ENCODE peak calls at places on chromosomes 16 and 17, in five cellular contexts. One of them, this sample, is unnamed.

GRCh38 chr16:76194621-76195015 is 82.6 kb upstream of the CNTNAP4 start:
- DNase-seq in adrenal gland: peak; percentile 44
- DNase-seq in mesenchymal stem cell: peak; percentile 90
- DNase-seq in uterus: no peak
- DNase-seq in heart right ventricle: no peak
- DNase-seq in this sample: no peak

GRCh38 chr17:74981979-74982662 is 5.3 kb upstream of the CDR2L start:
- DNase-seq in uterus: peak; percentile 69
- DNase-seq in adrenal gland: peak; percentile 80
- DNase-seq in heart right ventricle: peak; percentile 73
- DNase-seq in mesenchymal stem cell: peak; percentile 78
- DNase-seq in this sample: peak; percentile 78

GRCh38 chr17:81471804-81472456 is 40.7 kb downstream of the ACTG1 start:
- DNase-seq in uterus: peak; percentile 93
- DNase-seq in adrenal gland: peak; percentile 54
- DNase-seq in heart right ventricle: no peak
- DNase-seq in mesenchymal stem cell: no peak
- DNase-seq in this sample: no peak

GRCh38 chr17:60902399-60902798 is 224.7 kb downstream of the BCAS3 start:
- DNase-seq in uterus: no peak
- DNase-seq in mesenchymal stem cell: no peak
- DNase-seq in heart right ventricle: no peak
- DNase-seq in adrenal gland: no peak
- DNase-seq in this sample: no peak

GRCh38 chr16:49601541-49601940 is 227.9 kb downstream of the C16orf78 start:
- DNase-seq in adrenal gland: no peak
- DNase-seq in mesenchymal stem cell: no peak
- DNase-seq in heart right ventricle: no peak
- DNase-seq in uterus: no peak
- DNase-seq in this sample: peak; percentile 40

GRCh38 chr17:1108560-1108809 is 71.3 kb downstream of the ABR start:
- DNase-seq in heart right ventricle: no peak
- DNase-seq in mesenchymal stem cell: peak; percentile 37
- DNase-seq in uterus: no peak
- DNase-seq in adrenal gland: no peak
- DNase-seq in this sample: no peak

GRCh38 chr17:41404024-41404651 is 6.7 kb upstream of the KRT31 start:
- DNase-seq in adrenal gland: peak; percentile 65
- DNase-seq in mesenchymal stem cell: peak; percentile 93
- DNase-seq in uterus: peak; percentile 49
- DNase-seq in heart right ventricle: peak; percentile 13
- DNase-seq in this sample: no peak

GRCh38 chr17:45016823-45017222 is 34.6 kb downstream of the DCAKD start:
- DNase-seq in heart right ventricle: no peak
- DNase-seq in mesenchymal stem cell: no peak
- DNase-seq in uterus: no peak
- DNase-seq in adrenal gland: no peak
- DNase-seq in this sample: no peak

GRCh38 chr16:46884513-46885293 is 541 bp downstream of the GPT2 start:
- DNase-seq in mesenchymal stem cell: peak; percentile 33
- DNase-seq in adrenal gland: peak; percentile 27
- DNase-seq in heart right ventricle: no peak
- DNase-seq in uterus: no peak
- DNase-seq in this sample: no peak

GRCh38 chr16:54519161-54519685 is 232.6 kb upstream of the IRX3 start:
- DNase-seq in adrenal gland: no peak
- DNase-seq in mesenchymal stem cell: peak; percentile 1
- DNase-seq in uterus: no peak
- DNase-seq in heart right ventricle: no peak
- DNase-seq in this sample: no peak

GRCh38 chr16:51161440-51162195 is 10.5 kb upstream of the SALL1 start:
- DNase-seq in uterus: no peak
- DNase-seq in heart right ventricle: no peak
- DNase-seq in adrenal gland: no peak
- DNase-seq in mesenchymal stem cell: peak; percentile 48
- DNase-seq in this sample: no peak

GRCh38 chr16:24253192-24253591 is 2.9 kb upstream of the CACNG3 start:
- DNase-seq in uterus: no peak
- DNase-seq in heart right ventricle: peak; percentile 10
- DNase-seq in mesenchymal stem cell: peak; percentile 8
- DNase-seq in adrenal gland: peak; percentile 30
- DNase-seq in this sample: no peak

GRCh38 chr17:3895354-3895753 is 2.5 kb upstream of the CAMKK1 start:
- DNase-seq in adrenal gland: no peak
- DNase-seq in heart right ventricle: no peak
- DNase-seq in mesenchymal stem cell: no peak
- DNase-seq in uterus: no peak
- DNase-seq in this sample: no peak

GRCh38 chr16:78915916-78916315 is 684.6 kb downstream of the MAF start:
- DNase-seq in adrenal gland: no peak
- DNase-seq in uterus: no peak
- DNase-seq in mesenchymal stem cell: no peak
- DNase-seq in heart right ventricle: no peak
- DNase-seq in this sample: no peak

GRCh38 chr17:39527220-39527813 is 66.0 kb downstream of the CDK12 start:
- DNase-seq in adrenal gland: no peak
- DNase-seq in uterus: no peak
- DNase-seq in heart right ventricle: no peak
- DNase-seq in mesenchymal stem cell: peak; percentile 30
- DNase-seq in this sample: no peak

GRCh38 chr17:73316919-73317505 is 5.2 kb upstream of the CDC42EP4 start:
- DNase-seq in adrenal gland: no peak
- DNase-seq in mesenchymal stem cell: no peak
- DNase-seq in uterus: no peak
- DNase-seq in heart right ventricle: no peak
- DNase-seq in this sample: no peak

GRCh38 chr17:62869885-62870580 is 61.9 kb upstream of the MARCHF10 start:
- DNase-seq in uterus: no peak
- DNase-seq in mesenchymal stem cell: peak; percentile 96
- DNase-seq in heart right ventricle: no peak
- DNase-seq in adrenal gland: no peak
- DNase-seq in this sample: no peak

GRCh38 chr17:7261377-7262191 is 694 bp downstream of the CLDN7 start:
- DNase-seq in mesenchymal stem cell: no peak
- DNase-seq in uterus: no peak
- DNase-seq in adrenal gland: no peak
- DNase-seq in heart right ventricle: no peak
- DNase-seq in this sample: no peak
- H3K4me1 ChIP-seq in mesenchymal stem cell: peaks cover 26% of the 10 kb centered on the region
- H3K4me1 ChIP-seq in uterus: no peaks in the 10 kb centered on the region
- H3K4me1 ChIP-seq in adrenal gland: peaks cover 12% of the 10 kb centered on the region
- H3K4me1 ChIP-seq in heart right ventricle: peaks cover 29% of the 10 kb centered on the region
- H3K4me1 ChIP-seq in this sample: no peaks in the 10 kb centered on the region

DNA sequence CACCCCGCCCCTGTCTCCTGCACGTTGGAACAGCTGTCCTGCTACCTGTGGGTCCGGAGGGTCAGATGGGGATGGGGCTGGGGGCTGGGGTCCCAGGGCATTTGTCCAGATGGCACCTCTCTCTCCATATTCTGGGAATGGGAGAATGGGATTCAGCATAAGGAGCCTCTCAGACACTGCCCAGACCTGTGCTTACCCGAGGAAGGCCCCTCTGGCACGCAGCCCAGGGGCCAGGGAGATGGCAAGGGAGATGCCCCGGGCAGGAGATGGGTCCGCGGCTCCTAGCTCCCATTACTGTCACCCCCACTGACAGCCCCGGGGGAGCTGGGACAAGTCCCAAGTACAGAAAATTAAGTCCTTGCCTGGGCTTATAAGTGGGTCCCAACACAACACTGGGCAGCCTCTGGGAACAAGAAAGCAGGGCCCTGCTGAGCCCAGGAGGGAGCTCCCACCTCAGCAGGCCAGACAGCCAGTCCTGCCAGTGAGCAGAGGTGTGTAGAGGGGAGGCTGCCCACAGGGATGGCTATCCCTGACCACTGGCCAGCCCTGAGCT is 1.8 kb downstream of the VASN start:
- DNase-seq in adrenal gland: no peak
- DNase-seq in mesenchymal stem cell: no peak
- DNase-seq in heart right ventricle: no peak
- DNase-seq in uterus: no peak
- DNase-seq in this sample: no peak
- H3K36me3 ChIP-seq in adrenal gland: no peaks in the 10 kb centered on the region
- H3K36me3 ChIP-seq in mesenchymal stem cell: peaks cover 28% of the 10 kb centered on the region
- H3K36me3 ChIP-seq in heart right ventricle: no peaks in the 10 kb centered on the region
- H3K36me3 ChIP-seq in uterus: no peaks in the 10 kb centered on the region
- H3K36me3 ChIP-seq in this sample: no peaks in the 10 kb centered on the region

DNA sequence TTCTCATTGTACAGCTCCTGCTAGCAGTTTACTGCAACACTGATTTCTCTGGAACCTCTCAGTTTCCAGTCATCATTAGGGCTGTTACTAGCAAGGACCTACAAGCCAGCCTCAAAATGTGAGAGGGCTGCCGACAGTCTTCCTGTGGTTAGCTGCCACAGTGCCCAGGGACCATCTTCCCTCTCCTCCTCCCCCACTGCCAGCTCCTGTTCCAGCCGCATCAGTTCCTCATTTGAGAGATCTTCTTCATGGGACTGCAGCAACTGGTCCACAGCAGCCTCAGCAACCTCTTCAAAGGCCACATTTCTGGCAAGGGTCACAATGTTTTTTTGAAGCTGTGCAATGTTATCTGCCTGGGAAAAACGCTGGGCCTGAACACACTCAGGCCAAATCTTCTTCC is 21.5 kb downstream of the DEF8 start:
- DNase-seq in uterus: no peak
- DNase-seq in mesenchymal stem cell: no peak
- DNase-seq in heart right ventricle: no peak
- DNase-seq in adrenal gland: no peak
- DNase-seq in this sample: no peak
- H3K4me3 ChIP-seq in uterus: no peak overlapping the region
- H3K4me3 ChIP-seq in mesenchymal stem cell: no peak overlapping the region
- H3K4me3 ChIP-seq in heart right ventricle: no peak overlapping the region
- H3K4me3 ChIP-seq in adrenal gland: no peak overlapping the region
- H3K4me3 ChIP-seq in this sample: no peak overlapping the region

DNA sequence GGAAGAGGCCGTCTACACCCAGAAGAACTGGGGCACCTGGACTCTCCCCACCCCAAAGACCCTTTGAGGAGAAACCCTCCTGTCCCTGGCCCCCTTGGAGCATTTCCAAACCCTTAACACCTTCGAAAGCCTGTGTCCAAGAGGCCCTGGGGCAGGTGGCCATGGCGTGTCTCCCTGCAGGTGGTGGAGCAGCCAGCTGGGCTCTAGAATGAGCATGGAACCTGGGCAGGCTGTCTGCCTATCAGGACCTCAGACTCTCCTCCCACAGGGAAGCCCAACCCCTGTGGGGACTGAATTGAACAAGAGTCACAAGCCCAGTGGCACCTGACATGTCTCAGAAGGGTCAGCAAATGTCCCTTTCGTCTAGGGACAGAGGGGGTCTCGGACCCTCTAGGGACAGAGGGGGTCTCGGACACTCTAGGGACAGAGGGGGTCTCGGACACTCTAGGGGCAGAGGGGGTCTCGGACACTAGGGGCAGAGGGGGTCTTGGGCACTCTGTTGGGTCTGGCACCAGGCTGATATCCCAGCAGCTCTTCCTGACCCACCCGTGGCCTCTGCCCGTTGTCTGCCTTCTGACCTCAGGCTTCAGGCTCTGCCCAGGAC is 8.4 kb downstream of the CBX4 start:
- DNase-seq in mesenchymal stem cell: no peak
- DNase-seq in uterus: no peak
- DNase-seq in heart right ventricle: no peak
- DNase-seq in adrenal gland: no peak
- DNase-seq in this sample: no peak
- H3K4me1 ChIP-seq in mesenchymal stem cell: peaks cover 37% of the 10 kb centered on the region
- H3K4me1 ChIP-seq in uterus: no peaks in the 10 kb centered on the region
- H3K4me1 ChIP-seq in heart right ventricle: peaks cover 26% of the 10 kb centered on the region
- H3K4me1 ChIP-seq in adrenal gland: peaks cover 21% of the 10 kb centered on the region
- H3K4me1 ChIP-seq in this sample: peaks cover 53% of the 10 kb centered on the region

GRCh38 chr17:82571855-82572254 is 52.3 kb downstream of the FOXK2 start:
- DNase-seq in heart right ventricle: no peak
- DNase-seq in adrenal gland: no peak
- DNase-seq in uterus: no peak
- DNase-seq in mesenchymal stem cell: no peak
- DNase-seq in this sample: no peak

GRCh38 chr17:82582709-82583108 is 63.2 kb downstream of the FOXK2 start:
- DNase-seq in heart right ventricle: no peak
- DNase-seq in uterus: no peak
- DNase-seq in mesenchymal stem cell: no peak
- DNase-seq in adrenal gland: no peak
- DNase-seq in this sample: no peak

GRCh38 chr17:82582208-82582607 is 62.7 kb downstream of the FOXK2 start:
- DNase-seq in mesenchymal stem cell: no peak
- DNase-seq in uterus: no peak
- DNase-seq in heart right ventricle: no peak
- DNase-seq in adrenal gland: peak; percentile 67
- DNase-seq in this sample: no peak

GRCh38 chr17:82574041-82574440 is 54.5 kb downstream of the FOXK2 start:
- DNase-seq in adrenal gland: no peak
- DNase-seq in mesenchymal stem cell: no peak
- DNase-seq in heart right ventricle: no peak
- DNase-seq in uterus: no peak
- DNase-seq in this sample: no peak

DNA sequence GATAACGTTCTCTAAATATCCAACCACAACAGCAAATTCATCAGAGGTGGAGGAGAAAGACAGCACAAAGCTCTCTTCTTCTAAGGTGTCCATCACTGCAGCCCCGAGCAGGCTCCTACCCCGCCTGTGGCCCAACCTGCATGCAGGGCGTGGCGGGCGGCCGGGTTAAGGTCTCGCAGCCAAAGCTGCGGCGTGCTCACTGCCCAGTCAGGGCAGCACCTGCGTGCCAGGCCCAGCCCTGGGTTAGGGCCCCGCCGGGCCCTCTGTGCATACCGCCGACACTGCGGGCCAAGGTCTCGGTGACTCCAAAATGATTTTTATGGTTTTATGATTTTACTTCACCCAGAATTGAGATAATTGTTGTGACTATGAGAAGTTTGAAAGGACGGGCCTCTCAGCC is 57.8 kb downstream of the FOXK2 start:
- DNase-seq in uterus: no peak
- DNase-seq in mesenchymal stem cell: no peak
- DNase-seq in adrenal gland: no peak
- DNase-seq in heart right ventricle: no peak
- DNase-seq in this sample: no peak
- H3K36me3 ChIP-seq in uterus: no peaks in the 10 kb centered on the region
- H3K36me3 ChIP-seq in mesenchymal stem cell: peaks cover 46% of the 10 kb centered on the region
- H3K36me3 ChIP-seq in adrenal gland: no peaks in the 10 kb centered on the region
- H3K36me3 ChIP-seq in heart right ventricle: peaks cover 65% of the 10 kb centered on the region
- H3K36me3 ChIP-seq in this sample: peaks cover 50% of the 10 kb centered on the region

DNA sequence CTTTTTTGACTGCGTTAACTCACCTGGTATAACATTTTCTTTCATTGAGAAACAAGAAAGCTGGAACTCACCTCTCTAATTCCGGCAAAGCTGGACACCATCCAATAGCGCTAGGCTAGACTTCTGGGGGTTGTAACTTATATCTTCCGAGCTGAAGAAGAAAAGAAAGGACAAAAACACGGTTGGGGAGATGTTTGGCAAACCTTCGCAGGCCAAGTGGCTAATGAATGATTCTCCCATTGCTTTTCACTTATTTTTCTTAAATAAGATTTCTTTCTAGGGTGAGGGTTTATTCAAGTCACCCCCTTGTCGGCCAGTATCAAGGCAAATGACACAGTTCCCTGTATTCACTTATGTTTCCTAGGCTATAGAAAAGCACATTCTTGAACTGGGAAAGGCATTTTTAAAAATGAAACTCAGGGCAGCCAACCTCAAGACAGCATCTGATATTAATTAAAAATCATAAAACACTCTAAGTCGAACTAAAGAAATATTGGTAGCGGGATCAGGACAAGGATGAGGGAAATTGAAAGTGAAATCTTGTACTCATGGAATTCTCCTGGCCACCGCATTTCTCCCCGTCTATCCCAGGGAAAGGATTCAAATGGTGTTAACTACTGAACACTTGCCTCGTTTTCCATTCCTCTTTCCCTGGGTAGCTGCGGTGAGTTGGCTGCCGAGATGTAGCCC is 95.9 kb upstream of the ZFHX3 start:
- DNase-seq in mesenchymal stem cell: no peak
- DNase-seq in heart right ventricle: no peak
- DNase-seq in adrenal gland: no peak
- DNase-seq in uterus: peak; percentile 29
- DNase-seq in this sample: no peak
- H3K4me3 ChIP-seq in mesenchymal stem cell: peak overlapping the region; percentile 76
- H3K4me3 ChIP-seq in heart right ventricle: peak overlapping the region; percentile 53
- H3K4me3 ChIP-seq in adrenal gland: no peak overlapping the region
- H3K4me3 ChIP-seq in uterus: peak overlapping the region; percentile 40
- H3K4me3 ChIP-seq in this sample: peak overlapping the region; percentile 38

This sample was measured in right atrium auricular region.